ENCODE peak calls at places on chromosome 16, in eight cellular contexts. One of them, this sample, is unnamed.

GRCh38 chr16:71769222-71769621 is 39.4 kb downstream of the AP1G1 start:
- DNase-seq in RWPE2: no peak
- DNase-seq in activated B cell treated with CpG ODN at 0.5 μM for 24 hours: no peak
- DNase-seq in right atrium auricular region: no peak
- DNase-seq in dorsolateral prefrontal cortex: no peak
- DNase-seq in neural progenitor cell: no peak
- DNase-seq in cardiac muscle cell: no peak
- DNase-seq in astrocyte of the spinal cord: no peak
- DNase-seq in this sample: no peak

GRCh38 chr16:28935924-28936783 is 4.4 kb downstream of the CD19 start:
- DNase-seq in RWPE2: peak
- DNase-seq in activated B cell treated with CpG ODN at 0.5 μM for 24 hours: peak
- DNase-seq in right atrium auricular region: peak
- DNase-seq in dorsolateral prefrontal cortex: peak
- DNase-seq in neural progenitor cell: peak
- DNase-seq in cardiac muscle cell: peak
- DNase-seq in astrocyte of the spinal cord: peak
- DNase-seq in this sample: no peak

GRCh38 chr16:1492923-1493745 is at the start of gene TELO2:
- DNase-seq in RWPE2: peak
- DNase-seq in activated B cell treated with CpG ODN at 0.5 μM for 24 hours: peak
- DNase-seq in right atrium auricular region: peak
- DNase-seq in dorsolateral prefrontal cortex: peak
- DNase-seq in neural progenitor cell: peak
- DNase-seq in cardiac muscle cell: peak
- DNase-seq in astrocyte of the spinal cord: peak
- DNase-seq in this sample: peak

GRCh38 chr16:52498640-52499039 is 48.3 kb downstream of the TOX3 start:
- DNase-seq in RWPE2: no peak
- DNase-seq in activated B cell treated with CpG ODN at 0.5 μM for 24 hours: no peak
- DNase-seq in right atrium auricular region: no peak
- DNase-seq in dorsolateral prefrontal cortex: no peak
- DNase-seq in neural progenitor cell: peak
- DNase-seq in cardiac muscle cell: no peak
- DNase-seq in astrocyte of the spinal cord: no peak
- DNase-seq in this sample: no peak

GRCh38 chr16:84308120-84308519 is 13.4 kb downstream of the WFDC1 start:
- DNase-seq in RWPE2: no peak
- DNase-seq in activated B cell treated with CpG ODN at 0.5 μM for 24 hours: no peak
- DNase-seq in right atrium auricular region: no peak
- DNase-seq in dorsolateral prefrontal cortex: no peak
- DNase-seq in neural progenitor cell: peak
- DNase-seq in cardiac muscle cell: peak
- DNase-seq in astrocyte of the spinal cord: no peak
- DNase-seq in this sample: no peak

GRCh38 chr16:89133457-89134127 is 38.0 kb upstream of the CDH15 start:
- DNase-seq in RWPE2: peak
- DNase-seq in activated B cell treated with CpG ODN at 0.5 μM for 24 hours: peak
- DNase-seq in right atrium auricular region: no peak
- DNase-seq in dorsolateral prefrontal cortex: no peak
- DNase-seq in neural progenitor cell: no peak
- DNase-seq in cardiac muscle cell: no peak
- DNase-seq in astrocyte of the spinal cord: no peak
- DNase-seq in this sample: no peak

GRCh38 chr16:4539716-4540284 is 1.2 kb upstream of the CDIP1 start:
- DNase-seq in RWPE2: no peak
- DNase-seq in activated B cell treated with CpG ODN at 0.5 μM for 24 hours: no peak
- DNase-seq in right atrium auricular region: no peak
- DNase-seq in dorsolateral prefrontal cortex: no peak
- DNase-seq in neural progenitor cell: no peak
- DNase-seq in cardiac muscle cell: no peak
- DNase-seq in astrocyte of the spinal cord: no peak
- DNase-seq in this sample: no peak

GRCh38 chr16:56294599-56294998 is 103.3 kb downstream of the GNAO1 start:
- DNase-seq in RWPE2: no peak
- DNase-seq in activated B cell treated with CpG ODN at 0.5 μM for 24 hours: no peak
- DNase-seq in right atrium auricular region: no peak
- DNase-seq in dorsolateral prefrontal cortex: no peak
- DNase-seq in neural progenitor cell: no peak
- DNase-seq in cardiac muscle cell: no peak
- DNase-seq in astrocyte of the spinal cord: peak
- DNase-seq in this sample: no peak

GRCh38 chr16:29745853-29746345 is at the start of gene C16orf54:
- DNase-seq in RWPE2: no peak
- DNase-seq in activated B cell treated with CpG ODN at 0.5 μM for 24 hours: peak
- DNase-seq in right atrium auricular region: peak
- DNase-seq in dorsolateral prefrontal cortex: no peak
- DNase-seq in neural progenitor cell: no peak
- DNase-seq in cardiac muscle cell: no peak
- DNase-seq in astrocyte of the spinal cord: no peak
- DNase-seq in this sample: no peak

GRCh38 chr16:86303787-86304685 is 206.3 kb upstream of the FOXF1 start:
- DNase-seq in RWPE2: peak
- DNase-seq in activated B cell treated with CpG ODN at 0.5 μM for 24 hours: no peak
- DNase-seq in right atrium auricular region: no peak
- DNase-seq in dorsolateral prefrontal cortex: no peak
- DNase-seq in neural progenitor cell: no peak
- DNase-seq in cardiac muscle cell: no peak
- DNase-seq in astrocyte of the spinal cord: no peak
- DNase-seq in this sample: no peak

GRCh38 chr16:27461483-27462171 is 59.7 kb downstream of the IL21R start:
- DNase-seq in RWPE2: no peak
- DNase-seq in activated B cell treated with CpG ODN at 0.5 μM for 24 hours: no peak
- DNase-seq in right atrium auricular region: no peak
- DNase-seq in dorsolateral prefrontal cortex: no peak
- DNase-seq in neural progenitor cell: no peak
- DNase-seq in cardiac muscle cell: no peak
- DNase-seq in astrocyte of the spinal cord: no peak
- DNase-seq in this sample: no peak

GRCh38 chr16:88817785-88818609 is 6.3 kb upstream of the APRT start:
- DNase-seq in RWPE2: no peak
- DNase-seq in activated B cell treated with CpG ODN at 0.5 μM for 24 hours: no peak
- DNase-seq in right atrium auricular region: no peak
- DNase-seq in dorsolateral prefrontal cortex: no peak
- DNase-seq in neural progenitor cell: no peak
- DNase-seq in cardiac muscle cell: no peak
- DNase-seq in astrocyte of the spinal cord: no peak
- DNase-seq in this sample: no peak

GRCh38 chr16:17397499-17397891 is 73.3 kb downstream of the XYLT1 start:
- DNase-seq in RWPE2: no peak
- DNase-seq in activated B cell treated with CpG ODN at 0.5 μM for 24 hours: no peak
- DNase-seq in right atrium auricular region: no peak
- DNase-seq in dorsolateral prefrontal cortex: no peak
- DNase-seq in neural progenitor cell: no peak
- DNase-seq in cardiac muscle cell: peak
- DNase-seq in astrocyte of the spinal cord: peak
- DNase-seq in this sample: no peak

GRCh38 chr16:85369741-85370528 is 243.2 kb upstream of the GSE1 start:
- DNase-seq in RWPE2: no peak
- DNase-seq in activated B cell treated with CpG ODN at 0.5 μM for 24 hours: peak
- DNase-seq in right atrium auricular region: no peak
- DNase-seq in dorsolateral prefrontal cortex: peak
- DNase-seq in neural progenitor cell: peak
- DNase-seq in cardiac muscle cell: peak
- DNase-seq in astrocyte of the spinal cord: no peak
- DNase-seq in this sample: peak

GRCh38 chr16:86222965-86223551 is 287.3 kb upstream of the FOXF1 start:
- DNase-seq in RWPE2: peak
- DNase-seq in activated B cell treated with CpG ODN at 0.5 μM for 24 hours: no peak
- DNase-seq in right atrium auricular region: no peak
- DNase-seq in dorsolateral prefrontal cortex: no peak
- DNase-seq in neural progenitor cell: no peak
- DNase-seq in cardiac muscle cell: no peak
- DNase-seq in astrocyte of the spinal cord: peak
- DNase-seq in this sample: no peak

GRCh38 chr16:30893744-30894539 is at the start of gene BCL7C:
- DNase-seq in RWPE2: peak
- DNase-seq in activated B cell treated with CpG ODN at 0.5 μM for 24 hours: peak
- DNase-seq in right atrium auricular region: peak
- DNase-seq in dorsolateral prefrontal cortex: peak
- DNase-seq in neural progenitor cell: peak
- DNase-seq in cardiac muscle cell: peak
- DNase-seq in astrocyte of the spinal cord: peak
- DNase-seq in this sample: peak

GRCh38 chr16:77596243-77596642 is 126.1 kb upstream of the NUDT7 start:
- DNase-seq in RWPE2: no peak
- DNase-seq in activated B cell treated with CpG ODN at 0.5 μM for 24 hours: no peak
- DNase-seq in right atrium auricular region: no peak
- DNase-seq in dorsolateral prefrontal cortex: no peak
- DNase-seq in neural progenitor cell: no peak
- DNase-seq in cardiac muscle cell: no peak
- DNase-seq in astrocyte of the spinal cord: peak
- DNase-seq in this sample: no peak

GRCh38 chr16:1964506-1965471 is at the start of gene RPS2:
- DNase-seq in RWPE2: peak
- DNase-seq in activated B cell treated with CpG ODN at 0.5 μM for 24 hours: peak
- DNase-seq in right atrium auricular region: peak
- DNase-seq in dorsolateral prefrontal cortex: peak
- DNase-seq in neural progenitor cell: peak
- DNase-seq in cardiac muscle cell: peak
- DNase-seq in astrocyte of the spinal cord: peak
- DNase-seq in this sample: peak

GRCh38 chr16:9644258-9644657 is 538.0 kb downstream of the GRIN2A start:
- DNase-seq in RWPE2: no peak
- DNase-seq in activated B cell treated with CpG ODN at 0.5 μM for 24 hours: no peak
- DNase-seq in right atrium auricular region: no peak
- DNase-seq in dorsolateral prefrontal cortex: no peak
- DNase-seq in neural progenitor cell: no peak
- DNase-seq in cardiac muscle cell: no peak
- DNase-seq in astrocyte of the spinal cord: no peak
- DNase-seq in this sample: no peak

GRCh38 chr16:68235882-68236803 is at the start of gene ESRP2:
- DNase-seq in RWPE2: peak
- DNase-seq in activated B cell treated with CpG ODN at 0.5 μM for 24 hours: peak
- DNase-seq in right atrium auricular region: no peak
- DNase-seq in dorsolateral prefrontal cortex: peak
- DNase-seq in neural progenitor cell: peak
- DNase-seq in cardiac muscle cell: peak
- DNase-seq in astrocyte of the spinal cord: no peak
- DNase-seq in this sample: no peak

GRCh38 chr16:54447606-54448440 is 161.2 kb upstream of the IRX3 start:
- DNase-seq in RWPE2: no peak
- DNase-seq in activated B cell treated with CpG ODN at 0.5 μM for 24 hours: no peak
- DNase-seq in right atrium auricular region: peak
- DNase-seq in dorsolateral prefrontal cortex: no peak
- DNase-seq in neural progenitor cell: no peak
- DNase-seq in cardiac muscle cell: no peak
- DNase-seq in astrocyte of the spinal cord: peak
- DNase-seq in this sample: no peak

DNA sequence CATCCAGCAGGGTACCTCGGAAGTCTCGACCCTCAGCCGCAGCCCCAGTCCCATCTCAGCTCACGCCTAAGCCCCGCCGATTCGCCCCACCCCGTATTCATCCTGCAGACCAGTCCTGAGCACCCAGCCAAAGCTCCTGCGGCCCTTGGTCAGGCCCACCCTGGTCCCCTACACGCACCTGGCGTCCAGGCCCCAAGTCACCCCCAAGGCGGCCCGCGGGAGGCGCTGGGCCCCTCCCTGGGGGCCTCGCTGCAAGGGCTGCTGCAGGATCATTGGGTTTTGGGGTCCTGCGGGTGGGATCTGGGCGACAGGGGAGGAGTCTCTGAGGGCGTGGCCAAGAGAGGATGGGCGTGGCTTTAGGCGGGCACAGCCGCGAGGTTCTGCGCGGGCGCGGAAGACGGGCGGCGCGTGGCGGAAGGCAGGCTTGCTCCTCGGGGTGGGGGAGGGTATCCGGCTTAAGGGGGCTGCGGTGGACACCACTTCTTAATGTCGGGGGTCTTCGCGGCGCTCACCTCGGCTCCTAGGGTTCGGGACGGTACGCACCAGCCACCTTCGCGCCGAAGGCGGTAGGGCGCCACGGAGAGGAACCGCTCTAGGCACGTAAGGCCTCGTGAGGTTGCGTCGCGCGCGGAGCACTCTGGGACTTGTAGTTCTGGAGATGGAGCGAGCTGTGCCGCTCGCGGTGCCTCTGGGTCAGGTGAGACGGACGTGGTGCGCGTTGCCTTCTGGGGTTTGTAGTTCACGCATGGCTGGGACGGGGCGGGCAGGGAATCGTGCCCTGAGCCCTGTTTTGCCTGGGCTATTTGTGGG is at the start of the genes HCFC1R1 and THOC6:
- DNase-seq in RWPE2: peak
- DNase-seq in activated B cell treated with CpG ODN at 0.5 μM for 24 hours: peak
- DNase-seq in right atrium auricular region: peak
- DNase-seq in dorsolateral prefrontal cortex: peak
- DNase-seq in neural progenitor cell: peak
- DNase-seq in cardiac muscle cell: peak
- DNase-seq in astrocyte of the spinal cord: peak
- DNase-seq in this sample: peak
- TF ChIP-seq CTCF in RWPE2: no peak
- TF ChIP-seq CTCF in activated B cell treated with CpG ODN at 0.5 μM for 24 hours: no peak
- TF ChIP-seq CTCF in right atrium auricular region: no peak
- TF ChIP-seq CTCF in dorsolateral prefrontal cortex: peak
- TF ChIP-seq CTCF in neural progenitor cell: no peak
- TF ChIP-seq CTCF in cardiac muscle cell: no peak
- TF ChIP-seq CTCF in astrocyte of the spinal cord: no peak
- TF ChIP-seq CTCF in this sample: no peak

GRCh38 chr16:47204736-47205499 is 61.2 kb upstream of the NETO2 start:
- DNase-seq in RWPE2: no peak
- DNase-seq in activated B cell treated with CpG ODN at 0.5 μM for 24 hours: no peak
- DNase-seq in right atrium auricular region: no peak
- DNase-seq in dorsolateral prefrontal cortex: no peak
- DNase-seq in neural progenitor cell: peak
- DNase-seq in cardiac muscle cell: no peak
- DNase-seq in astrocyte of the spinal cord: no peak
- DNase-seq in this sample: no peak
- TF ChIP-seq CTCF in RWPE2: no peak
- TF ChIP-seq CTCF in activated B cell treated with CpG ODN at 0.5 μM for 24 hours: no peak
- TF ChIP-seq CTCF in right atrium auricular region: no peak
- TF ChIP-seq CTCF in dorsolateral prefrontal cortex: peak
- TF ChIP-seq CTCF in neural progenitor cell: peak
- TF ChIP-seq CTCF in cardiac muscle cell: no peak
- TF ChIP-seq CTCF in astrocyte of the spinal cord: peak
- TF ChIP-seq CTCF in this sample: peak

GRCh38 chr16:12392585-12393089 is 411.1 kb downstream of the CPPED1 start:
- DNase-seq in RWPE2: no peak
- DNase-seq in activated B cell treated with CpG ODN at 0.5 μM for 24 hours: no peak
- DNase-seq in right atrium auricular region: no peak
- DNase-seq in dorsolateral prefrontal cortex: no peak
- DNase-seq in neural progenitor cell: no peak
- DNase-seq in cardiac muscle cell: no peak
- DNase-seq in astrocyte of the spinal cord: peak
- DNase-seq in this sample: no peak
- TF ChIP-seq CTCF in RWPE2: no peak
- TF ChIP-seq CTCF in activated B cell treated with CpG ODN at 0.5 μM for 24 hours: no peak
- TF ChIP-seq CTCF in right atrium auricular region: no peak
- TF ChIP-seq CTCF in dorsolateral prefrontal cortex: peak
- TF ChIP-seq CTCF in neural progenitor cell: no peak
- TF ChIP-seq CTCF in cardiac muscle cell: no peak
- TF ChIP-seq CTCF in astrocyte of the spinal cord: peak
- TF ChIP-seq CTCF in this sample: peak

DNA sequence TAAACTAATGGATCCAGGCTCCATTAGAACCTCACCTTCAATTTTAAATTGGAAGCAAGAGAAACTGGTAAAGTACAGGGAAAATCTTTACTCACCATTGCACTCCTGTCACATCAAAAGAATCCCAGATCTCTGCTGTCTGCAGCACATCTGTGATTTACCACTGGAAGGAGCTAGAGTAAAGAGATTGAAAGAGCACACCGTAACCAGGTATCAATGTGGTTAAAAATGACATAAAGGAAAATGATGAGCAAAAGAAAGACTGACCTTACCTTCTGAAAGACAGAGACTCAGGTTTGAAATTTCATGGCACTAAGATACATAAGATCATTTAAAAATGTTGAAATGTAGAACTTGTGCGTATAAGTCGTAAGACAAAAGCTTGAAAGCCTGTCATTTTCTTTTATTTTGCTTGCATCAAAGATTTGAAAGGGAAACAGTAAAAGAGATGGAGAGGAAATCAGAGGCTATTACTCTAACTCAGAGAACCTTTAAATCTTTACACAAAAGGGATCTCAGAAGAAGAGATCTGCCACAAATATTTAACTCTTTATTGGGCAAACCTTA is 678.2 kb upstream of the GOT2 start:
- DNase-seq in RWPE2: no peak
- DNase-seq in activated B cell treated with CpG ODN at 0.5 μM for 24 hours: no peak
- DNase-seq in right atrium auricular region: no peak
- DNase-seq in dorsolateral prefrontal cortex: no peak
- DNase-seq in neural progenitor cell: peak
- DNase-seq in cardiac muscle cell: peak
- DNase-seq in astrocyte of the spinal cord: peak
- DNase-seq in this sample: no peak
- TF ChIP-seq CTCF in RWPE2: peak
- TF ChIP-seq CTCF in activated B cell treated with CpG ODN at 0.5 μM for 24 hours: no peak
- TF ChIP-seq CTCF in right atrium auricular region: no peak
- TF ChIP-seq CTCF in dorsolateral prefrontal cortex: peak
- TF ChIP-seq CTCF in neural progenitor cell: peak
- TF ChIP-seq CTCF in cardiac muscle cell: no peak
- TF ChIP-seq CTCF in astrocyte of the spinal cord: peak
- TF ChIP-seq CTCF in this sample: peak

This sample was measured in osteocyte.